ENCODE peak calls at places on chromosome 1, in four cellular contexts. R is K562, W is GM12878, S is HepG2. G is an unnamed sample.
A peak's percentile ranks its signal among the peaks of the same experiment; 100 is the strongest.

GRCh38 chr1:208880433-208881100 is 636.4 kb upstream of the PLXNA2 start:
- DNase-seq in R (no peak), S (no peak), W (no peak), G (no peak)

GRCh38 chr1:3942416-3943122 is 42.5 kb upstream of the C1orf174 start:
- DNase-seq in S (peak; percentile 78), W (no peak), R (no peak), G (no peak)

GRCh38 chr1:43510621-43511020 is 20.1 kb upstream of the PTPRF start:
- DNase-seq in S (no peak), R (no peak), W (no peak), G (no peak)

GRCh38 chr1:205076245-205076761 is 8.0 kb downstream of the TMEM81 start:
- DNase-seq in S (no peak), R (peak; percentile 18), W (no peak), G (no peak)

GRCh38 chr1:110255388-110255787 is 45.3 kb downstream of the KCNC4 start:
- DNase-seq in W (no peak), R (no peak), S (no peak), G (no peak)

GRCh38 chr1:24318988-24319863 is at the start of gene GRHL3:
- DNase-seq in S (no peak), R (no peak), W (no peak), G (no peak)

GRCh38 chr1:180156201-180156600 is 1.5 kb downstream of the QSOX1 start:
- DNase-seq in W (peak; percentile 15), R (no peak), S (no peak), G (no peak)

GRCh38 chr1:75423616-75424015 is 187.3 kb downstream of the SLC44A5 start:
- DNase-seq in W (no peak), S (peak; percentile 2), R (peak; percentile 57), G (peak; percentile 36)

GRCh38 chr1:73832276-73832825 is 365.6 kb downstream of the LRRIQ3 start:
- DNase-seq in R (no peak), S (no peak), W (no peak), G (no peak)

GRCh38 chr1:6889875-6890480 is 104.7 kb downstream of the CAMTA1 start:
- DNase-seq in W (no peak), S (peak; percentile 66), R (peak; percentile 53), G (peak; percentile 70)

GRCh38 chr1:161905269-161905884 is 118.3 kb downstream of the OLFML2B start:
- DNase-seq in W (no peak), R (peak; percentile 53), S (peak; percentile 22), G (peak; percentile 40)

GRCh38 chr1:169103002-169103401 is 3.5 kb upstream of the ATP1B1 start:
- DNase-seq in W (no peak), S (no peak), R (no peak), G (no peak)

GRCh38 chr1:169100883-169101214 is 5.6 kb upstream of the ATP1B1 start:
- DNase-seq in R (no peak), S (no peak), W (no peak), G (no peak)

GRCh38 chr1:169103443-169103842 is 3.0 kb upstream of the ATP1B1 start:
- DNase-seq in R (no peak), S (no peak), W (no peak), G (no peak)

GRCh38 chr1:169100208-169100882 is 6.1 kb upstream of the ATP1B1 start:
- DNase-seq in W (no peak), S (no peak), R (no peak), G (no peak)

GRCh38 chr1:169102567-169102966 is 3.9 kb upstream of the ATP1B1 start:
- DNase-seq in S (peak; percentile 89), R (no peak), W (no peak), G (no peak)
- TF ChIP-seq TARDBP in S (no peak), R (no peak), W (no peak), G (no peak)

GRCh38 chr1:230754831-230755230 is 7.6 kb downstream of the CAPN9 start:
- DNase-seq in W (no peak), S (no peak), R (no peak), G (no peak)
- TF ChIP-seq TARDBP in W (no peak), S (no peak), R (no peak), G (no peak)

DNA sequence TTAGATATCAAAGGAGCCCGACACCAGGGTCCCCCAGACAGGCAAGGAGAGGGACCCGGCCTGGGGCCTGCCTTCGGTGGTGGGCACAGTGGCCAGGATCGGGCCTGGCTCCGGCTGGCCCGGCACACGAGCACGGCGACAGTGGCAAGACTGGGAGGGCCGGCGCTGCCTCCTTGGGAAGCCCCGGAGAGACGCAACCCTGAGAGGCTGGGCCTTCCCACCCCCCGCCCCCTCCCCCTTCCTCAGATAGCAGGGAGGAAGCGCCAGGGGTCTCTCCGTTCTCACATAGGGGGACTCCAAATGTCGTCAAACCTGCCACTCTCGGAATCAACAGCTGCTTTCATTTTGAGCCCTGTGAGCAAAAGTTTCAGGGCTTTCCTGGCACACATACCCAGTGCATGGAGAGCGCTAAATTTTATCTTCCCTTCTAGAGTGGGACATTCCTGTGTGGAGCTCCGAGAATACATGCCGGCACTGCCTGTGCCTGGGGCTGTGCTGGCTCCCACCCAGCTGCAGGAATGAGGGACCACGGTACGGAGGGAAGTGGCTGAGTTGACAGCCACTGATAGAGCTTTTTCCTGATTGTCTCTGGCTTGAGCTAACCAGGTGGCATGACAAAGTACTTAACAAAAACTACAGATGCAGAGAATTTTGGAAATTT is 62.4 kb downstream of the CD247 start:
- DNase-seq in S (no peak), W (no peak), R (no peak), G (peak; percentile 41)
- TF ChIP-seq TARDBP in S (no peak), W (no peak), R (no peak), G (no peak)

GRCh38 chr1:93638981-93639380 is 42.7 kb downstream of the BCAR3 start:
- DNase-seq in W (no peak), S (no peak), R (no peak), G (no peak)

GRCh38 chr1:93640656-93641440 is 40.8 kb downstream of the BCAR3 start:
- DNase-seq in R (no peak), W (no peak), S (no peak), G (no peak)

GRCh38 chr1:93636712-93637111 is 44.9 kb downstream of the BCAR3 start:
- DNase-seq in R (no peak), W (no peak), S (no peak), G (no peak)

GRCh38 chr1:93635614-93636543 is 45.8 kb downstream of the BCAR3 start:
- DNase-seq in S (no peak), R (no peak), W (no peak), G (no peak)

DNA sequence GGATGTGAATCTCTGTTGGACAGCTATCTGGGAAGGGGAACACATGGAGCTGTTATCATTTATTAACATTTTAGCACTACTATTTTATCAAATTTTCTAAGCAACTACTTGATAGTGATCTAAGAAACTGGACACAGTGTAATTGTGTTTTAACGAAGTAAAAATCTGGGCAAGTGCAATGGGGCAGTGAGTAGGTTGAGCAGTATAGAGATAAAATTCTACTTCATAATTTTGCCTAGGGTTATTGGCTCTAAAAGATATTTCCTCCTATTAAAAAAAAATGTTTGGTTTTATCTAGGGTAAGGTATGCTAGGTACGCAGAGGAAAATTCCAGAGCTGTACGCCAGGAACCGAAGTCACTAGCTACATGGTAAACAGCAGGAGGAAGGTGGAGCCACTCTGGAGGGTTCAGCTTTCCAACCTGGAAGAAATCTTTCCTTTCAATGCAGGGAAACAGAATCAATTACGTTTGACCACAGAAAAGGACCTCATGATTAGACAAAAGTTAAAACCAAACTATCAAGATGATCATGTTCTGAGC is 43.3 kb downstream of the BCAR3 start:
- DNase-seq in W (no peak), R (no peak), S (no peak), G (no peak)
- TF ChIP-seq TARDBP in W (no peak), R (no peak), S (no peak), G (no peak)

GRCh38 chr1:174682419-174683008 is 234.8 kb downstream of the GPR52 start:
- DNase-seq in W (no peak), R (no peak), S (peak; percentile 53), G (no peak)
- TF ChIP-seq TARDBP in W (no peak), R (no peak), S (no peak), G (no peak)

DNA sequence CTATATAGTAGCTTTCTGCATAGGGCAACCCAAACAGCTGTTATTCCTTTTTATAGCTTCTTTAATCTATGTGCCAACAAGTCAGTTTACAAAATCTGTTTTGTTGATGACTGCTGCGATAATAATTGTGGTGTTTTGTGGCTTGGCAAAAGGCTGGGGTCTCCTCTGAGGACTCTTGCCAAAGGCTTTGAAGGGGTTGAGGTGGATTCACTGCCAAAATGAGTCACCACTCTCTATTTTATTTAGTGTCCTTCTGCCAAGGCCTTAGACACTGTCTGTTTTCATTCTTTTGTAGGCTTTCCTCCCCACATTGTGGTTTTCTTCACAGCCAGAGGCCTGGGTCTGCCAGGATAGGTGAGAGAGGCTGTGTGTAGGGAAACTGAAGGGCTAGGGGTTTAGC is 161.8 kb downstream of the NFIA start:
- DNase-seq in R (no peak), S (no peak), W (no peak), G (no peak)
- TF ChIP-seq TARDBP in R (no peak), S (no peak), W (no peak), G (no peak)

G was measured in HEK293T.